ENCODE peak calls at places on chromosomes 1 and 21, in seven cellular contexts. One of them, this sample, is unnamed.

GRCh38 chr1:193919827-193920226 is 733.4 kb upstream of the B3GALT2 start:
- DNase-seq in stomach: no peak
- DNase-seq in effector memory CD4-positive, alpha-beta T cell: no peak
- DNase-seq in HL-60: no peak
- DNase-seq in HAP-1: no peak
- DNase-seq in upper lobe of right lung: no peak
- DNase-seq in psoas muscle: no peak
- DNase-seq in this sample: no peak

GRCh38 chr1:85366391-85366790 is 90.0 kb upstream of the BCL10 start:
- DNase-seq in stomach: no peak
- DNase-seq in effector memory CD4-positive, alpha-beta T cell: no peak
- DNase-seq in HL-60: no peak
- DNase-seq in HAP-1: no peak
- DNase-seq in upper lobe of right lung: no peak
- DNase-seq in psoas muscle: no peak
- DNase-seq in this sample: no peak

GRCh38 chr1:167360120-167360519 is 139.4 kb downstream of the POU2F1 start:
- DNase-seq in stomach: no peak
- DNase-seq in effector memory CD4-positive, alpha-beta T cell: no peak
- DNase-seq in HL-60: no peak
- DNase-seq in HAP-1: no peak
- DNase-seq in upper lobe of right lung: no peak
- DNase-seq in psoas muscle: no peak
- DNase-seq in this sample: no peak

GRCh38 chr1:218711021-218711420 is 365.9 kb downstream of the TGFB2 start:
- DNase-seq in stomach: no peak
- DNase-seq in effector memory CD4-positive, alpha-beta T cell: no peak
- DNase-seq in HL-60: no peak
- DNase-seq in HAP-1: no peak
- DNase-seq in upper lobe of right lung: no peak
- DNase-seq in psoas muscle: no peak
- DNase-seq in this sample: no peak

GRCh38 chr1:190808035-190808434 is 330.4 kb upstream of the BRINP3 start:
- DNase-seq in stomach: no peak
- DNase-seq in effector memory CD4-positive, alpha-beta T cell: no peak
- DNase-seq in HL-60: no peak
- DNase-seq in HAP-1: no peak
- DNase-seq in upper lobe of right lung: no peak
- DNase-seq in psoas muscle: no peak
- DNase-seq in this sample: no peak

GRCh38 chr1:76230894-76231293 is 156.3 kb downstream of the ST6GALNAC3 start:
- DNase-seq in stomach: no peak
- DNase-seq in effector memory CD4-positive, alpha-beta T cell: no peak
- DNase-seq in HL-60: no peak
- DNase-seq in HAP-1: no peak
- DNase-seq in upper lobe of right lung: no peak
- DNase-seq in psoas muscle: no peak
- DNase-seq in this sample: no peak

GRCh38 chr1:20533635-20534034 is 18.7 kb upstream of the FAM43B start:
- DNase-seq in stomach: no peak
- DNase-seq in effector memory CD4-positive, alpha-beta T cell: no peak
- DNase-seq in HL-60: no peak
- DNase-seq in HAP-1: no peak
- DNase-seq in upper lobe of right lung: no peak
- DNase-seq in psoas muscle: no peak
- DNase-seq in this sample: no peak

GRCh38 chr1:111568160-111568559 is 51.4 kb upstream of the RAP1A start:
- DNase-seq in stomach: no peak
- DNase-seq in effector memory CD4-positive, alpha-beta T cell: no peak
- DNase-seq in HL-60: no peak
- DNase-seq in HAP-1: no peak
- DNase-seq in upper lobe of right lung: no peak
- DNase-seq in psoas muscle: no peak
- DNase-seq in this sample: no peak

GRCh38 chr1:85330711-85331290 is 54.4 kb upstream of the BCL10 start:
- DNase-seq in stomach: no peak
- DNase-seq in effector memory CD4-positive, alpha-beta T cell: no peak
- DNase-seq in HL-60: no peak
- DNase-seq in HAP-1: no peak
- DNase-seq in upper lobe of right lung: no peak
- DNase-seq in psoas muscle: peak; percentile 35
- DNase-seq in this sample: peak; percentile 88

GRCh38 chr21:45833437-45833836 is 148.1 kb upstream of the COL6A1 start:
- DNase-seq in stomach: no peak
- DNase-seq in effector memory CD4-positive, alpha-beta T cell: no peak
- DNase-seq in HL-60: no peak
- DNase-seq in HAP-1: no peak
- DNase-seq in upper lobe of right lung: no peak
- DNase-seq in psoas muscle: no peak
- DNase-seq in this sample: no peak

GRCh38 chr1:177897601-177898376 is 72.1 kb downstream of the SEC16B start:
- DNase-seq in stomach: no peak
- DNase-seq in effector memory CD4-positive, alpha-beta T cell: no peak
- DNase-seq in HL-60: no peak
- DNase-seq in HAP-1: no peak
- DNase-seq in upper lobe of right lung: no peak
- DNase-seq in psoas muscle: no peak
- DNase-seq in this sample: no peak

GRCh38 chr1:233614173-233614742 is 352 bp downstream of the KCNK1 start:
- DNase-seq in stomach: peak; percentile 46
- DNase-seq in effector memory CD4-positive, alpha-beta T cell: no peak
- DNase-seq in HL-60: no peak
- DNase-seq in HAP-1: no peak
- DNase-seq in upper lobe of right lung: peak; percentile 73
- DNase-seq in psoas muscle: peak; percentile 23
- DNase-seq in this sample: peak; percentile 52

GRCh38 chr1:109902204-109902985 is 8.3 kb upstream of the CSF1 start:
- DNase-seq in stomach: no peak
- DNase-seq in effector memory CD4-positive, alpha-beta T cell: no peak
- DNase-seq in HL-60: no peak
- DNase-seq in HAP-1: no peak
- DNase-seq in upper lobe of right lung: no peak
- DNase-seq in psoas muscle: no peak
- DNase-seq in this sample: no peak

GRCh38 chr1:148355976-148356375 is 127.1 kb downstream of the PPIAL4G start:
- DNase-seq in stomach: no peak
- DNase-seq in effector memory CD4-positive, alpha-beta T cell: no peak
- DNase-seq in HL-60: no peak
- DNase-seq in HAP-1: no peak
- DNase-seq in upper lobe of right lung: no peak
- DNase-seq in psoas muscle: no peak
- DNase-seq in this sample: no peak

GRCh38 chr1:157429841-157430240 is 122.5 kb downstream of the FCRL5 start:
- DNase-seq in stomach: no peak
- DNase-seq in effector memory CD4-positive, alpha-beta T cell: no peak
- DNase-seq in HL-60: no peak
- DNase-seq in HAP-1: no peak
- DNase-seq in upper lobe of right lung: no peak
- DNase-seq in psoas muscle: no peak
- DNase-seq in this sample: peak; percentile 46

GRCh38 chr1:207838156-207839082 is 72.5 kb downstream of the CD34 start:
- DNase-seq in stomach: peak; percentile 73
- DNase-seq in effector memory CD4-positive, alpha-beta T cell: no peak
- DNase-seq in HL-60: no peak
- DNase-seq in HAP-1: no peak
- DNase-seq in upper lobe of right lung: no peak
- DNase-seq in psoas muscle: peak; percentile 63
- DNase-seq in this sample: no peak

GRCh38 chr1:223771814-223772770 is 59.8 kb downstream of the CAPN2 start:
- DNase-seq in stomach: no peak
- DNase-seq in effector memory CD4-positive, alpha-beta T cell: no peak
- DNase-seq in HL-60: no peak
- DNase-seq in HAP-1: peak; percentile 13
- DNase-seq in upper lobe of right lung: no peak
- DNase-seq in psoas muscle: no peak
- DNase-seq in this sample: peak; percentile 59

GRCh38 chr1:3352084-3352951 is 102.1 kb upstream of the ARHGEF16 start:
- DNase-seq in stomach: no peak
- DNase-seq in effector memory CD4-positive, alpha-beta T cell: no peak
- DNase-seq in HL-60: no peak
- DNase-seq in HAP-1: no peak
- DNase-seq in upper lobe of right lung: no peak
- DNase-seq in psoas muscle: peak; percentile 37
- DNase-seq in this sample: no peak

GRCh38 chr1:52008074-52008809 is 17.7 kb upstream of the RAB3B start:
- DNase-seq in stomach: no peak
- DNase-seq in effector memory CD4-positive, alpha-beta T cell: no peak
- DNase-seq in HL-60: no peak
- DNase-seq in HAP-1: peak; percentile 16
- DNase-seq in upper lobe of right lung: no peak
- DNase-seq in psoas muscle: no peak
- DNase-seq in this sample: no peak
- H3K4me3 ChIP-seq in stomach: no peak overlapping the region
- H3K4me3 ChIP-seq in effector memory CD4-positive, alpha-beta T cell: no peak overlapping the region
- H3K4me3 ChIP-seq in HL-60: no peak overlapping the region
- H3K4me3 ChIP-seq in HAP-1: no peak overlapping the region
- H3K4me3 ChIP-seq in upper lobe of right lung: no peak overlapping the region
- H3K4me3 ChIP-seq in psoas muscle: no peak overlapping the region
- H3K4me3 ChIP-seq in this sample: no peak overlapping the region

DNA sequence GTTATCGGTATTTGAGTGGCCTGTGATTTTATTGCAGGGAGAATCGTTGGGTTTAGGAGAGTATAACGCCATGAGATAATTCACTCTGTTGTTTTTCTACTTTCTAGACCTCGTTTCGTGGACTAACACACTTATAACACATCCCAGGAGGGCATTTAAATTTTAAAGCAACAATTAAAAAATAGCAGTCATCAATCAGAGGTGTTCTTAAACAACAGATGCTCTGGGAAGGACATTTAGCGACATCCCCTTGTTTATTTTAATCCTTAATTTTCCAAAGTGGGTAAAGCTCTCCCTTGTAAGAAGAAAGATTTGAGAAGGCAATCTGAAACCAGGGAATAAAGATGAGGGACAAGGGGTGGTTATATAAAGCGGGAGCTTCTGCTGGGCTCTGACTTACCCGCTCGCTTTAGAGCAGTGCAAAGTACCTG is 4.9 kb downstream of the PBX1 start:
- DNase-seq in stomach: no peak
- DNase-seq in effector memory CD4-positive, alpha-beta T cell: no peak
- DNase-seq in HL-60: no peak
- DNase-seq in HAP-1: no peak
- DNase-seq in upper lobe of right lung: no peak
- DNase-seq in psoas muscle: no peak
- DNase-seq in this sample: no peak
- H3K4me3 ChIP-seq in stomach: peak overlapping the region; percentile 79
- H3K4me3 ChIP-seq in effector memory CD4-positive, alpha-beta T cell: no peak overlapping the region
- H3K4me3 ChIP-seq in HL-60: no peak overlapping the region
- H3K4me3 ChIP-seq in HAP-1: peak overlapping the region; percentile 40
- H3K4me3 ChIP-seq in upper lobe of right lung: peak overlapping the region; percentile 71
- H3K4me3 ChIP-seq in psoas muscle: peak overlapping the region; percentile 85
- H3K4me3 ChIP-seq in this sample: no peak overlapping the region

GRCh38 chr21:36966846-36967657 is 583 bp upstream of the HLCS start:
- DNase-seq in stomach: no peak
- DNase-seq in effector memory CD4-positive, alpha-beta T cell: no peak
- DNase-seq in HL-60: no peak
- DNase-seq in HAP-1: no peak
- DNase-seq in upper lobe of right lung: no peak
- DNase-seq in psoas muscle: no peak
- DNase-seq in this sample: no peak

GRCh38 chr21:36966066-36966845 is at the start of gene HLCS:
- DNase-seq in stomach: peak; percentile 81
- DNase-seq in effector memory CD4-positive, alpha-beta T cell: peak; percentile 66
- DNase-seq in HL-60: peak; percentile 62
- DNase-seq in HAP-1: peak; percentile 52
- DNase-seq in upper lobe of right lung: peak; percentile 90
- DNase-seq in psoas muscle: peak; percentile 80
- DNase-seq in this sample: peak; percentile 75

GRCh38 chr21:36965720-36966065 is 776 bp downstream of the HLCS start:
- DNase-seq in stomach: no peak
- DNase-seq in effector memory CD4-positive, alpha-beta T cell: no peak
- DNase-seq in HL-60: no peak
- DNase-seq in HAP-1: no peak
- DNase-seq in upper lobe of right lung: no peak
- DNase-seq in psoas muscle: no peak
- DNase-seq in this sample: no peak

GRCh38 chr21:36964398-36964797 is 2.1 kb downstream of the HLCS start:
- DNase-seq in stomach: no peak
- DNase-seq in effector memory CD4-positive, alpha-beta T cell: no peak
- DNase-seq in HL-60: no peak
- DNase-seq in HAP-1: no peak
- DNase-seq in upper lobe of right lung: no peak
- DNase-seq in psoas muscle: no peak
- DNase-seq in this sample: no peak

DNA sequence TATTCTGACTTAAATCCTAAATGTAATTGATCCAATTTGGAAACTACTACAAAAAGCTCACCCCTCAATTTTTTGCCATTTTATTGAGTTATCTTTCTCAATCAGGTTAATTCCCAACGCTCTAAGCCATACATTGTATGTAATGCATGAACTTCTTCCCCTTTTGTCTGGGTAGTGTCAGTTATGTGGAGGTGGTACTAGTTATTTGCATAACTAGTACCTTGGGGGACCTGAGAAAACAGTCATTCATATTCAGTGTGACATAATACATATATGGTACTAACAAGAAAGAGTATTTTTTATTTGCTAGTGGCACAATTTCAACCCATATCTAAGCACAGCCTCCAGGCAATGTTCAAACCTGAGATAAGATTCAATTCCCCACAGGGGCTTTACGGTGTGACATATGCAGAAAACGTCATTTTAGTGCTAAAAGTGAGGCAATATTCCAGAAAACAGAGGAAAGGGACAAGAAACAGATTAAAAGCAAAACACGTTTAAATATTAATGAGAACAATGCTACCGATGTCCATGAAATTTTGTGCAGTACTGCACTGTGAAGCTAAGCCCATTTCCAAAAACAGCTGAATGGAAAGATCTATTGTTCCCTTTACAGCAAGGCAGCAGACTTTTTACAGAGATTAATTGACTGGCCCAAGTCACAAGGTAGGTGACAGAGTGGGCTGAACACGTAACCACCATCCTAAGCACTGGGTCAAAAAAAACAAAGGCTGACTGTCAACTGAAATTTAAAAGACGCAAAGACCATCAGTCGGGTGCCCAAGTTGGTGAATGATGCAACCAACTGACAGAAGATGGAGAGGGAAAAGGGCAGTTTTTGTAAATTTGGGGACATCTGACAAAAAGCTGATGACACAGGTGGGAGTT is 1.4 kb downstream of the HLCS start:
- DNase-seq in stomach: no peak
- DNase-seq in effector memory CD4-positive, alpha-beta T cell: no peak
- DNase-seq in HL-60: no peak
- DNase-seq in HAP-1: peak; percentile 69
- DNase-seq in upper lobe of right lung: no peak
- DNase-seq in psoas muscle: no peak
- DNase-seq in this sample: no peak
- H3K4me3 ChIP-seq in stomach: peak overlapping the region; percentile 76
- H3K4me3 ChIP-seq in effector memory CD4-positive, alpha-beta T cell: no peak overlapping the region
- H3K4me3 ChIP-seq in HL-60: peak overlapping the region; percentile 68
- H3K4me3 ChIP-seq in HAP-1: peak overlapping the region; percentile 66
- H3K4me3 ChIP-seq in upper lobe of right lung: peak overlapping the region; percentile 82
- H3K4me3 ChIP-seq in psoas muscle: peak overlapping the region; percentile 84
- H3K4me3 ChIP-seq in this sample: peak overlapping the region; percentile 81

DNA sequence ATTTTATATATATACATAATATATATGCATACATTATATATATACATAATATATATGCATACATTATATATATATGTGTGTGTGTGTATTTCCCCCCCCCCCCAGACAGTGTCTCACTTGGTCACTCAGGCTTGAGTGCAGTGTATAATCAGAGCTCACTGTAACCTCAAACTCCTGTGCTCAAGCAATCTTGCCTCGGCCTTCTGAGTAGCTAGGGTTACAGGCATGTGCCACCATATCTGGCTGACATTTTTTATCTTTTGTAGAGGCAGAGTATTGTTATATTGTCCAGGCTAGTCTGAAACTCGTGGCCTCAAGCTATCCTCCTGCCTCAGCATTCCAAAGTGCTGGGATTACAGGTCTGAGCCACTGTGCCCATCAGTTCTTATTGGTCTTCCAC is 9.1 kb upstream of the FUBP1 start:
- DNase-seq in stomach: no peak
- DNase-seq in effector memory CD4-positive, alpha-beta T cell: no peak
- DNase-seq in HL-60: no peak
- DNase-seq in HAP-1: no peak
- DNase-seq in upper lobe of right lung: no peak
- DNase-seq in psoas muscle: no peak
- DNase-seq in this sample: no peak
- H3K4me3 ChIP-seq in stomach: no peak overlapping the region
- H3K4me3 ChIP-seq in effector memory CD4-positive, alpha-beta T cell: no peak overlapping the region
- H3K4me3 ChIP-seq in HL-60: no peak overlapping the region
- H3K4me3 ChIP-seq in HAP-1: no peak overlapping the region
- H3K4me3 ChIP-seq in upper lobe of right lung: no peak overlapping the region
- H3K4me3 ChIP-seq in psoas muscle: no peak overlapping the region
- H3K4me3 ChIP-seq in this sample: no peak overlapping the region